ENCODE peak calls at places on chromosomes 13 and 19, in seven cellular contexts. C is K562; B is fibroblast of mammary gland; E is activated T-helper 9 cell treated with anti-CD3 and anti-CD28 coated beads, Interleukin-2, amount 50 U/mL, for 16 hours; R is KBM-7; J is BE2C; A is stimulated activated CD8-positive, alpha-beta memory T cell treated with anti-CD3 and anti-CD28 coated beads, Interleukin-7, amount 100 ng/mL, for 1 hour. X is an unnamed sample.

GRCh38 chr13:83515267-83515666 is 367.0 kb downstream of the SLITRK1 start:
- DNase-seq in C (no peak), B (peak; percentile 73), E (no peak), R (no peak), J (no peak), A (no peak), X (no peak)

GRCh38 chr19:33956941-33957340 is 160.3 kb downstream of the KCTD15 start:
- DNase-seq in C (no peak), B (no peak), E (no peak), R (no peak), J (no peak), A (no peak), X (no peak)

GRCh38 chr19:50998061-50998460 is 3.3 kb downstream of the KLK8 start:
- DNase-seq in C (no peak), B (no peak), E (no peak), R (no peak), J (no peak), A (no peak), X (no peak)

GRCh38 chr13:113129921-113130750 is 7.5 kb downstream of the F10 start:
- DNase-seq in C (no peak), B (no peak), E (no peak), R (no peak), J (no peak), A (no peak), X (no peak)

GRCh38 chr19:29277107-29277506 is 64.2 kb upstream of the UQCRFS1 start:
- DNase-seq in C (peak; percentile 27), B (no peak), E (peak; percentile 9), R (peak; percentile 28), J (no peak), A (peak; percentile 12), X (no peak)

GRCh38 chr19:1748115-1748702 is 5.1 kb upstream of the ONECUT3 start:
- DNase-seq in C (peak; percentile 80), B (no peak), E (no peak), R (no peak), J (no peak), A (no peak), X (no peak)

GRCh38 chr19:20359933-20360720 is 193.1 kb downstream of the ZNF486 start:
- DNase-seq in C (no peak), B (no peak), E (no peak), R (no peak), J (peak; percentile 21), A (no peak), X (no peak)

GRCh38 chr13:73388586-73388985 is 329.8 kb downstream of the KLF5 start:
- DNase-seq in C (no peak), B (no peak), E (no peak), R (no peak), J (no peak), A (no peak), X (no peak)

GRCh38 chr13:47826481-47826880 is 174.6 kb downstream of the SUCLA2 start:
- DNase-seq in C (no peak), B (peak; percentile 44), E (no peak), R (no peak), J (no peak), A (no peak), X (no peak)

GRCh38 chr13:24290280-24290932 is 19.0 kb upstream of the C1QTNF9 start:
- DNase-seq in C (no peak), B (no peak), E (no peak), R (no peak), J (no peak), A (no peak), X (no peak)

GRCh38 chr19:46474211-46474610 is 2.8 kb upstream of the PNMA8A start:
- DNase-seq in C (no peak), B (no peak), E (no peak), R (no peak), J (no peak), A (no peak), X (no peak)

GRCh38 chr19:23884363-23884762 is 30.3 kb upstream of the ZNF726 start:
- DNase-seq in C (no peak), B (no peak), E (no peak), R (no peak), J (no peak), A (no peak), X (no peak)

GRCh38 chr13:69243366-69243765 is 864.3 kb upstream of the ATXN8OS start:
- DNase-seq in C (no peak), B (no peak), E (no peak), R (peak; percentile 29), J (no peak), A (no peak), X (no peak)

GRCh38 chr19:55585658-55586339 is 5.2 kb upstream of the ZNF579 start:
- DNase-seq in C (no peak), B (peak; percentile 52), E (peak; percentile 32), R (no peak), J (peak; percentile 89), A (no peak), X (no peak)

GRCh38 chr19:42455621-42456081 is 12.9 kb upstream of the CXCL17 start:
- DNase-seq in C (no peak), B (no peak), E (no peak), R (no peak), J (no peak), A (no peak), X (no peak)

GRCh38 chr13:44388427-44388826 is 14.8 kb downstream of the SERP2 start:
- DNase-seq in C (peak; percentile 23), B (no peak), E (no peak), R (no peak), J (peak; percentile 81), A (no peak), X (no peak)

GRCh38 chr13:33033361-33033812 is 17.2 kb downstream of the KL start:
- DNase-seq in C (no peak), B (no peak), E (no peak), R (peak; percentile 9), J (no peak), A (no peak), X (no peak)

GRCh38 chr19:48102870-48103751 is 7.5 kb downstream of the PLA2G4C start:
- DNase-seq in C (peak; percentile 82), B (peak; percentile 59), E (peak; percentile 9), R (peak; percentile 74), J (peak; percentile 48), A (no peak), X (no peak)

GRCh38 chr19:4649392-4650094 is 10.2 kb downstream of the TNFAIP8L1 start:
- DNase-seq in C (no peak), B (no peak), E (no peak), R (no peak), J (no peak), A (no peak), X (no peak)

GRCh38 chr13:43133792-43134191 is 110.4 kb downstream of the DNAJC15 start:
- DNase-seq in C (no peak), B (no peak), E (no peak), R (no peak), J (no peak), A (no peak), X (no peak)

GRCh38 chr19:6034512-6034911 is 56.6 kb upstream of the RANBP3 start:
- DNase-seq in C (no peak), B (no peak), E (no peak), R (no peak), J (no peak), A (no peak), X (no peak)

GRCh38 chr19:30374791-30375650 is 2.8 kb downstream of the ZNF536 start:
- DNase-seq in C (no peak), B (no peak), E (no peak), R (no peak), J (peak; percentile 50), A (no peak), X (no peak)

GRCh38 chr13:67230774-67231480 is 791 bp upstream of the PCDH9 start:
- DNase-seq in C (peak; percentile 27), B (peak; percentile 62), E (no peak), R (no peak), J (peak; percentile 69), A (no peak), X (no peak)

GRCh38 chr19:1046117-1046626 is 6.3 kb downstream of the ABCA7 start:
- DNase-seq in C (no peak), B (no peak), E (no peak), R (no peak), J (peak; percentile 7), A (no peak), X (no peak)

GRCh38 chr13:113884821-113885220 is 20.9 kb upstream of the GAS6 start:
- DNase-seq in C (no peak), B (no peak), E (no peak), R (no peak), J (no peak), A (no peak), X (no peak)

GRCh38 chr19:40091205-40092129 is 724 bp upstream of the ZNF780A start:
- DNase-seq in C (peak; percentile 11), B (no peak), E (no peak), R (no peak), J (no peak), A (no peak), X (no peak)

GRCh38 chr13:30159446-30159839 is 147.9 kb downstream of the KATNAL1 start:
- DNase-seq in C (no peak), B (peak; percentile 94), E (peak; percentile 23), R (no peak), J (no peak), A (no peak), X (no peak)

GRCh38 chr19:4580021-4580901 is 20.8 kb upstream of the SEMA6B start:
- DNase-seq in C (peak; percentile 71), B (no peak), E (no peak), R (no peak), J (no peak), A (no peak), X (no peak)

X was measured in GF-D8.